ENCODE peak calls at places on chromosomes 5 and 9, in five cellular contexts. W is activated T-cell treated with anti-CD3 and anti-CD28 coated beads for 48 hours, T is foreskin fibroblast, X is uterus, S is NCI-H1694 treated with DMSO at 0.1 percent for 48 hours. H is an unnamed sample.

GRCh38 chr5:171640396-171640981 is 145.1 kb upstream of the SMIM23 start:
- DNase-seq in W (no peak), T (no peak), X (no peak), S (no peak), H (no peak)

GRCh38 chr5:167634432-167634831 is 657.0 kb upstream of the WWC1 start:
- DNase-seq in W (no peak), T (peak), X (no peak), S (no peak), H (no peak)

GRCh38 chr5:82151622-82152021 is 126.5 kb downstream of the RPS23 start:
- DNase-seq in W (no peak), T (peak), X (no peak), S (no peak), H (no peak)

GRCh38 chr5:178818094-178818493 is 41.7 kb upstream of the ZNF354B start:
- DNase-seq in W (no peak), T (no peak), X (no peak), S (no peak), H (no peak)

GRCh38 chr9:129685220-129685932 is 19.9 kb downstream of the PRRX2 start:
- DNase-seq in W (no peak), T (no peak), X (no peak), S (no peak), H (no peak)

GRCh38 chr5:490116-491094 is 33.8 kb downstream of the SLC9A3 start:
- DNase-seq in W (no peak), T (no peak), X (no peak), S (no peak), H (no peak)

GRCh38 chr5:1883925-1884637 is 1.4 kb upstream of the IRX4 start:
- DNase-seq in W (no peak), T (no peak), X (no peak), S (no peak), H (no peak)

GRCh38 chr9:68522954-68523353 is 17.7 kb downstream of the TMEM252 start:
- DNase-seq in W (no peak), T (no peak), X (no peak), S (no peak), H (no peak)

GRCh38 chr5:88675758-88676636 is 207.0 kb downstream of the MEF2C start:
- DNase-seq in W (no peak), T (peak), X (no peak), S (no peak), H (peak)

GRCh38 chr5:65867509-65868195 is 58.7 kb upstream of the ERBIN start:
- DNase-seq in W (no peak), T (no peak), X (no peak), S (no peak), H (no peak)

GRCh38 chr9:107174441-107174840 is 108.6 kb upstream of the RAD23B start:
- DNase-seq in W (peak), T (no peak), X (no peak), S (no peak), H (peak)

GRCh38 chr9:132531187-132531586 is 51.2 kb upstream of the BARHL1 start:
- DNase-seq in W (no peak), T (no peak), X (no peak), S (no peak), H (no peak)

GRCh38 chr9:87570000-87570834 is 72.5 kb downstream of the DAPK1 start:
- DNase-seq in W (no peak), T (no peak), X (no peak), S (no peak), H (no peak)

GRCh38 chr9:4585135-4585534 is 77.0 kb upstream of the PLPP6 start:
- DNase-seq in W (no peak), T (no peak), X (no peak), S (no peak), H (no peak)

GRCh38 chr5:135007305-135007704 is 26.7 kb downstream of the PITX1 start:
- DNase-seq in W (no peak), T (no peak), X (no peak), S (no peak), H (no peak)

GRCh38 chr9:132752877-132753592 is 82.8 kb downstream of the GTF3C4 start:
- DNase-seq in W (no peak), T (no peak), X (no peak), S (peak), H (peak)

GRCh38 chr5:133199366-133199901 is 147.6 kb downstream of the HSPA4 start:
- DNase-seq in W (no peak), T (no peak), X (no peak), S (no peak), H (no peak)

GRCh38 chr9:78207319-78207718 is 28.6 kb upstream of the CEP78 start:
- DNase-seq in W (no peak), T (no peak), X (no peak), S (no peak), H (no peak)

GRCh38 chr5:53779541-53779981 is 219.1 kb downstream of the NDUFS4 start:
- DNase-seq in W (no peak), T (peak), X (no peak), S (peak), H (no peak)

GRCh38 chr9:125462766-125463384 is 201.2 kb downstream of the GAPVD1 start:
- DNase-seq in W (no peak), T (no peak), X (no peak), S (no peak), H (no peak)

GRCh38 chr5:134086215-134086942 is 28.1 kb upstream of the TCF7 start:
- DNase-seq in W (no peak), T (no peak), X (no peak), S (no peak), H (no peak)

GRCh38 chr5:96742519-96742918 is 65.2 kb downstream of the ERAP1 start:
- DNase-seq in W (no peak), T (no peak), X (no peak), S (no peak), H (no peak)

GRCh38 chr9:113215142-113215541 is 5.9 kb downstream of the FKBP15 start:
- DNase-seq in W (no peak), T (no peak), X (no peak), S (no peak), H (no peak)

GRCh38 chr9:108184941-108185340 is 670.8 kb downstream of the ACTL7B start:
- DNase-seq in W (no peak), T (peak), X (no peak), S (no peak), H (no peak)

GRCh38 chr5:39167141-39167972 is 52.0 kb downstream of the FYB1 start:
- DNase-seq in W (no peak), T (peak), X (no peak), S (no peak), H (no peak)

GRCh38 chr9:752201-752600 is 89.3 kb upstream of the DMRT1 start:
- DNase-seq in W (no peak), T (peak), X (no peak), S (no peak), H (no peak)

GRCh38 chr9:113579270-113580040 is 115.9 kb downstream of the RGS3 start:
- DNase-seq in W (no peak), T (no peak), X (no peak), S (peak), H (peak)

GRCh38 chr5:159682623-159683022 is 233.7 kb upstream of the ADRA1B start:
- DNase-seq in W (no peak), T (no peak), X (no peak), S (no peak), H (no peak)

GRCh38 chr9:6894135-6894534 is 136.4 kb downstream of the KDM4C start:
- DNase-seq in W (no peak), T (no peak), X (no peak), S (no peak), H (no peak)

GRCh38 chr9:117232991-117233390 is 181.9 kb downstream of the ASTN2 start:
- DNase-seq in W (no peak), T (no peak), X (no peak), S (no peak), H (no peak)

GRCh38 chr9:70589571-70590263 is 175.3 kb upstream of the KLF9 start:
- DNase-seq in W (no peak), T (peak), X (peak), S (no peak), H (no peak)

GRCh38 chr9:34633851-34634550 is 3.6 kb downstream of the SIGMAR1 start:
- DNase-seq in W (peak), T (peak), X (peak), S (peak), H (peak)

H was measured in activated CD8-positive, alpha-beta memory T cell treated with anti-CD3 and anti-CD28 coated beads, Interleukin-2, amount 50 U/mL, for 48 hours.